ENCODE peak calls at places on chromosomes 1 and 21, in seven cellular contexts. A is foreskin fibroblast, D is colonic mucosa, R is GM12864, N is AG04450, X is IMR-90, B is upper lobe of right lung. U is an unnamed sample.

GRCh38 chr1:68047659-68048026 is 2.8 kb downstream of the DIRAS3 start:
- DNase-seq in A (no peak), D (no peak), R (no peak), N (no peak), X (no peak), B (no peak), U (no peak)

GRCh38 chr21:43854773-43855633 is 10.0 kb upstream of the AGPAT3 start:
- DNase-seq in A (no peak), D (no peak), R (peak), N (no peak), X (no peak), B (no peak), U (no peak)

GRCh38 chr1:223706077-223706988 is 6.0 kb upstream of the CAPN2 start:
- DNase-seq in A (peak), D (peak), R (no peak), N (peak), X (peak), B (no peak), U (peak)

GRCh38 chr21:43866233-43866632 is 1.2 kb downstream of the AGPAT3 start:
- DNase-seq in A (peak), D (peak), R (no peak), N (no peak), X (peak), B (no peak), U (peak)

GRCh38 chr1:38068220-38068979 is 21.8 kb upstream of the POU3F1 start:
- DNase-seq in A (no peak), D (no peak), R (no peak), N (no peak), X (no peak), B (no peak), U (no peak)

GRCh38 chr1:51341876-51342496 is 11.6 kb upstream of the TTC39A start:
- DNase-seq in A (no peak), D (no peak), R (no peak), N (no peak), X (no peak), B (no peak), U (no peak)

GRCh38 chr1:197808843-197809242 is 33.6 kb upstream of the DENND1B start:
- DNase-seq in A (no peak), D (no peak), R (no peak), N (no peak), X (no peak), B (no peak), U (no peak)

GRCh38 chr1:54859687-54860391 is 27.2 kb downstream of the DHCR24 start:
- DNase-seq in A (peak), D (no peak), R (no peak), N (no peak), X (no peak), B (no peak), U (no peak)

GRCh38 chr21:31397515-31397926 is 53.5 kb upstream of the TIAM1 start:
- DNase-seq in A (no peak), D (peak), R (no peak), N (no peak), X (no peak), B (no peak), U (peak)

GRCh38 chr1:224873645-224874369 is 55.7 kb upstream of the DNAH14 start:
- DNase-seq in A (peak), D (peak), R (no peak), N (no peak), X (peak), B (no peak), U (peak)
- H3K4me3 ChIP-seq in A (no peak), D (no peak), R (no peak), N (no peak), X (no peak), B (no peak), U (no peak)

GRCh38 chr1:108692724-108693655 is 880 bp downstream of the PRPF38B start:
- DNase-seq in A (peak), D (peak), R (peak), N (peak), X (peak), B (peak), U (peak)
- TF ChIP-seq CTCF in A (peak), D (no peak), R (peak), N (peak), X (peak), B (peak), U (peak)

GRCh38 chr1:7705908-7706216 is 65.2 kb upstream of the VAMP3 start:
- DNase-seq in A (no peak), D (no peak), R (no peak), N (no peak), X (no peak), B (no peak), U (no peak)

GRCh38 chr1:7704214-7705047 is 66.7 kb upstream of the VAMP3 start:
- DNase-seq in A (peak), D (peak), R (peak), N (peak), X (peak), B (peak), U (peak)

GRCh38 chr1:7702365-7702764 is 68.7 kb upstream of the VAMP3 start:
- DNase-seq in A (no peak), D (no peak), R (no peak), N (no peak), X (no peak), B (no peak), U (no peak)

GRCh38 chr1:7705048-7705907 is 65.8 kb upstream of the VAMP3 start:
- DNase-seq in A (peak), D (peak), R (no peak), N (no peak), X (no peak), B (peak), U (no peak)

GRCh38 chr1:7703321-7704213 is 67.5 kb upstream of the VAMP3 start:
- DNase-seq in A (no peak), D (peak), R (no peak), N (no peak), X (no peak), B (peak), U (no peak)
- H3K4me3 ChIP-seq in A (no peak), D (peak), R (no peak), N (no peak), X (no peak), B (peak), U (no peak)

DNA sequence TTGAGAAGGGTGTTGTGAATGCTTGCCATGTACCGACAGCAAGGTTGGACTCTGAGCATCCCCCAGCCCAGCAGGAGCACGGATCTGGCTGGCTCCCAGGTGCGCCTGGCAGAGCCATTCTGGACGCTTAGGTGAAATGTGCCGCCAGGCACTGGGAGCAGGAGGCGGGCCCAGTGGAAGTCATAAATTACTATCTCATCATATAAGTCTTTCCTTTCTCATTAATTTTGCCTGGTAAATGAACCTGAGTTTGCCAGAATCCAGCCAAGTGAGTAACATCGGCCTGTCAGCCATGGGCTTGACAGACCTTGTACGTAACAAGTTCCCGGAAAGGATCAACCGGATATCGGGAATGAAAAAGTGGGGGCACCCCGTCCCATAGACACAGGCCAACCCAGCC is 179.5 kb upstream of the ARHGEF16 start:
- DNase-seq in A (no peak), D (no peak), R (no peak), N (no peak), X (no peak), B (no peak), U (no peak)
- TF ChIP-seq CTCF in A (no peak), D (no peak), R (no peak), N (no peak), X (no peak), B (no peak), U (no peak)

U was measured in fibroblast of pulmonary artery.